ENCODE peak calls at places on chromosome 21, in seven cellular contexts. G is mesendoderm, K is anterior cingulate cortex, Q is cardiac muscle cell, N is A673, S is Right ventricle myocardium superior, B is ELR. M is an unnamed sample.

GRCh38 chr21:34345892-34346291 is 17.9 kb upstream of the KCNE2 start:
- DNase-seq in N (no peak), G (no peak), K (no peak), S (no peak), B (no peak), Q (no peak), M (no peak)

GRCh38 chr21:43988016-43988415 is 24.1 kb upstream of the TRAPPC10 start:
- DNase-seq in B (no peak), G (no peak), Q (no peak), K (no peak), N (no peak), S (peak; percentile 20), M (no peak)

GRCh38 chr21:14382486-14382834 is 486 bp downstream of the HSPA13 start:
- DNase-seq in G (peak; percentile 86), K (peak; percentile 48), S (no peak), Q (no peak), N (peak; percentile 43), B (no peak), M (no peak)

GRCh38 chr21:42493109-42494060 is 2.6 kb downstream of the RSPH1 start:
- DNase-seq in B (no peak), K (no peak), G (peak; percentile 32), Q (no peak), N (no peak), S (no peak), M (no peak)

GRCh38 chr21:17003763-17004373 is 509.0 kb upstream of the CXADR start:
- DNase-seq in G (no peak), Q (no peak), S (no peak), N (no peak), K (no peak), B (peak; percentile 8), M (no peak)

GRCh38 chr21:40731206-40731605 is 115.8 kb downstream of the DSCAM start:
- DNase-seq in N (no peak), G (no peak), Q (no peak), B (no peak), K (no peak), S (no peak), M (no peak)

GRCh38 chr21:27426196-27426595 is 459.3 kb upstream of the ADAMTS5 start:
- DNase-seq in K (no peak), Q (no peak), G (no peak), N (no peak), B (peak; percentile 15), S (no peak), M (no peak)

GRCh38 chr21:45357436-45358260 is 47.3 kb upstream of the COL18A1 start:
- DNase-seq in N (no peak), G (no peak), S (peak; percentile 83), Q (no peak), K (no peak), B (no peak), M (no peak)

GRCh38 chr21:37207441-37208009 is 59.6 kb downstream of the VPS26C start:
- DNase-seq in N (no peak), K (no peak), B (no peak), S (no peak), Q (peak; percentile 46), G (no peak), M (no peak)

GRCh38 chr21:25949701-25950100 is 214.9 kb downstream of the GABPA start:
- DNase-seq in N (no peak), B (no peak), Q (no peak), S (no peak), K (no peak), G (no peak), M (no peak)

GRCh38 chr21:16071082-16071481 is 341.3 kb downstream of the USP25 start:
- DNase-seq in S (no peak), G (peak; percentile 16), B (peak; percentile 30), Q (no peak), N (peak; percentile 60), K (peak; percentile 86), M (no peak)

GRCh38 chr21:35508389-35508888 is 459.3 kb upstream of the RUNX1 start:
- DNase-seq in K (no peak), B (peak; percentile 81), S (peak; percentile 77), G (peak; percentile 94), Q (no peak), N (no peak), M (no peak)

GRCh38 chr21:29290245-29290644 is 8.5 kb upstream of the BACH1 start:
- DNase-seq in N (no peak), K (no peak), S (no peak), B (no peak), G (no peak), Q (no peak), M (no peak)

GRCh38 chr21:45098867-45099266 is 24.5 kb downstream of the ADARB1 start:
- DNase-seq in Q (peak; percentile 48), B (peak; percentile 33), K (no peak), N (peak; percentile 64), G (peak; percentile 40), S (no peak), M (no peak)

GRCh38 chr21:45864436-45864835 is 117.1 kb upstream of the COL6A1 start:
- DNase-seq in B (peak; percentile 57), Q (no peak), S (no peak), N (no peak), K (no peak), G (no peak), M (no peak)

GRCh38 chr21:34986561-34987533 is 62.3 kb downstream of the RUNX1 start:
- DNase-seq in N (no peak), S (no peak), K (no peak), B (peak; percentile 94), G (peak; percentile 53), Q (no peak), M (peak; percentile 69)

GRCh38 chr21:42171091-42172053 is 47.6 kb upstream of the ABCG1 start:
- DNase-seq in K (peak; percentile 37), G (no peak), Q (no peak), N (no peak), B (no peak), S (no peak), M (no peak)

GRCh38 chr21:42624095-42624830 is 29.2 kb upstream of the PDE9A start:
- DNase-seq in N (no peak), B (no peak), G (no peak), Q (no peak), S (no peak), K (no peak), M (no peak)

GRCh38 chr21:31873696-31874599 is 1.1 kb downstream of the HUNK start:
- DNase-seq in S (peak; percentile 52), Q (peak; percentile 74), B (no peak), K (no peak), G (peak; percentile 83), N (peak; percentile 43), M (no peak)

GRCh38 chr21:32806810-32807386 is 35.3 kb upstream of the PAXBP1 start:
- DNase-seq in Q (no peak), S (no peak), B (no peak), G (no peak), N (no peak), K (no peak), M (no peak)

GRCh38 chr21:35995522-35996088 is 64.7 kb downstream of the SETD4 start:
- DNase-seq in S (no peak), N (no peak), Q (no peak), G (no peak), K (no peak), B (no peak), M (no peak)

GRCh38 chr21:43645414-43645891 is 13.8 kb downstream of the HSF2BP start:
- DNase-seq in N (peak; percentile 81), S (no peak), Q (peak; percentile 71), G (peak; percentile 84), K (peak; percentile 19), B (peak; percentile 79), M (no peak)

GRCh38 chr21:40760811-40761210 is 86.1 kb downstream of the DSCAM start:
- DNase-seq in G (no peak), Q (no peak), B (no peak), N (no peak), K (no peak), S (no peak), M (no peak)

GRCh38 chr21:35178812-35179211 is 129.7 kb upstream of the RUNX1 start:
- DNase-seq in G (no peak), K (no peak), Q (no peak), S (no peak), N (no peak), B (peak; percentile 89), M (no peak)

GRCh38 chr21:25515484-25516405 is 91.5 kb downstream of the MRPL39 start:
- DNase-seq in S (no peak), N (no peak), G (peak; percentile 10), B (peak; percentile 24), K (no peak), Q (peak; percentile 14), M (no peak)

GRCh38 chr21:28391938-28392337 is 600.7 kb downstream of the LTN1 start:
- DNase-seq in G (no peak), S (no peak), K (no peak), N (no peak), B (no peak), Q (no peak), M (no peak)

GRCh38 chr21:43196789-43197188 is 28.0 kb downstream of the CRYAA start:
- DNase-seq in Q (no peak), K (no peak), N (no peak), S (peak; percentile 45), B (no peak), G (no peak), M (no peak)

GRCh38 chr21:42375141-42375905 is 9.0 kb upstream of the TFF1 start:
- DNase-seq in Q (no peak), S (no peak), K (no peak), N (no peak), G (no peak), B (no peak), M (no peak)

GRCh38 chr21:38596264-38597042 is 98.2 kb upstream of the ERG start:
- DNase-seq in Q (no peak), K (no peak), G (no peak), N (no peak), S (no peak), B (no peak), M (no peak)

GRCh38 chr21:44854664-44855446 is 18.6 kb downstream of the PTTG1IP start:
- DNase-seq in B (no peak), Q (no peak), G (no peak), N (no peak), S (peak; percentile 43), K (no peak), M (no peak)

GRCh38 chr21:32335601-32336575 is 37.2 kb downstream of the MRAP start:
- DNase-seq in Q (no peak), K (peak; percentile 79), B (no peak), G (no peak), S (no peak), N (no peak), M (no peak)

GRCh38 chr21:39696620-39697019 is 48.4 kb upstream of the IGSF5 start:
- DNase-seq in K (no peak), G (no peak), N (no peak), Q (no peak), B (no peak), S (no peak), M (no peak)

GRCh38 chr21:21624674-21625073 is 626.5 kb downstream of the NCAM2 start:
- DNase-seq in N (no peak), Q (no peak), K (no peak), G (no peak), B (peak; percentile 23), S (no peak), M (no peak)

M was measured in T-helper 22 cell.